ENCODE peak calls at places on chromosomes 4 and X, in six cellular contexts. F is stomach, K is H9, S is upper lobe of left lung, I is aorta, B is GM23248. G is an unnamed sample.

GRCh38 chrX:19889582-19890342 is 2.4 kb upstream of the SH3KBP1 start:
- DNase-seq in F (no peak), K (no peak), S (no peak), I (no peak), B (peak; percentile 70), G (no peak)

GRCh38 chrX:155262970-155263754 is 1.1 kb downstream of the RAB39B start:
- DNase-seq in F (no peak), K (no peak), S (no peak), I (no peak), B (peak; percentile 2), G (no peak)

GRCh38 chr4:41963105-41963504 is 18.5 kb upstream of the DCAF4L1 start:
- DNase-seq in F (no peak), K (no peak), S (no peak), I (no peak), B (peak; percentile 51), G (no peak)

GRCh38 chr4:91990726-91991125 is 313.0 kb upstream of the GRID2 start:
- DNase-seq in F (no peak), K (no peak), S (no peak), I (no peak), B (no peak), G (no peak)

GRCh38 chr4:10461091-10461849 is 4.0 kb upstream of the ZNF518B start:
- DNase-seq in F (peak; percentile 62), K (peak; percentile 77), S (peak; percentile 95), I (peak; percentile 67), B (peak; percentile 70), G (peak; percentile 67)

GRCh38 chr4:85102606-85103005 is 136.1 kb upstream of the WDFY3 start:
- DNase-seq in F (no peak), K (no peak), S (no peak), I (no peak), B (no peak), G (no peak)

GRCh38 chr4:122827258-122827887 is 742 bp downstream of the FGF2 start:
- DNase-seq in F (peak; percentile 26), K (no peak), S (peak; percentile 90), I (peak; percentile 65), B (peak; percentile 65), G (no peak)

GRCh38 chr4:109735566-109736454 is 5.9 kb upstream of the PLA2G12A start:
- DNase-seq in F (no peak), K (no peak), S (no peak), I (no peak), B (no peak), G (no peak)

GRCh38 chr4:145909331-145909730 is 29.3 kb downstream of the ZNF827 start:
- DNase-seq in F (peak; percentile 87), K (peak; percentile 90), S (no peak), I (no peak), B (peak; percentile 67), G (no peak)

GRCh38 chr4:77385124-77385969 is 220.3 kb upstream of the CXCL13 start:
- DNase-seq in F (peak; percentile 75), K (peak; percentile 74), S (no peak), I (peak; percentile 56), B (peak; percentile 77), G (peak; percentile 33)

GRCh38 chrX:10569946-10570345 is 50.4 kb downstream of the MID1 start:
- DNase-seq in F (no peak), K (no peak), S (no peak), I (no peak), B (peak; percentile 59), G (no peak)

GRCh38 chrX:118761950-118762725 is 34.7 kb downstream of the IL13RA1 start:
- DNase-seq in F (no peak), K (no peak), S (no peak), I (no peak), B (no peak), G (no peak)

GRCh38 chrX:46670316-46670715 is 88.6 kb downstream of the SLC9A7 start:
- DNase-seq in F (no peak), K (no peak), S (no peak), I (no peak), B (no peak), G (no peak)

GRCh38 chr4:37993806-37994205 is 33.6 kb downstream of the PTTG2 start:
- DNase-seq in F (no peak), K (no peak), S (peak; percentile 41), I (no peak), B (no peak), G (no peak)

GRCh38 chrX:38233891-38234807 is 13.5 kb upstream of the SRPX start:
- DNase-seq in F (no peak), K (no peak), S (no peak), I (no peak), B (peak; percentile 73), G (no peak)

GRCh38 chrX:111410451-111410850 is 1.5 kb downstream of the DCX start:
- DNase-seq in F (no peak), K (no peak), S (no peak), I (no peak), B (no peak), G (no peak)

GRCh38 chr4:18020145-18020670 is 1.3 kb downstream of the LCORL start:
- DNase-seq in F (no peak), K (peak; percentile 29), S (no peak), I (no peak), B (peak; percentile 45), G (no peak)

GRCh38 chr4:19309365-19309764 is 942.3 kb upstream of the SLIT2 start:
- DNase-seq in F (no peak), K (no peak), S (no peak), I (no peak), B (peak; percentile 67), G (no peak)

GRCh38 chrX:148203531-148203930 is 222.4 kb downstream of the FMR1NB start:
- DNase-seq in F (no peak), K (no peak), S (no peak), I (no peak), B (no peak), G (no peak)

GRCh38 chr4:169439244-169439643 is 168.5 kb upstream of the SH3RF1 start:
- DNase-seq in F (no peak), K (no peak), S (no peak), I (no peak), B (no peak), G (no peak)

GRCh38 chrX:112247714-112248113 is 165.1 kb upstream of the TRPC5 start:
- DNase-seq in F (no peak), K (no peak), S (no peak), I (no peak), B (no peak), G (no peak)

GRCh38 chrX:20523626-20524312 is 257.1 kb upstream of the RPS6KA3 start:
- DNase-seq in F (no peak), K (no peak), S (no peak), I (no peak), B (no peak), G (no peak)

GRCh38 chr4:107058828-107059227 is 22.7 kb upstream of the DKK2 start:
- DNase-seq in F (no peak), K (no peak), S (no peak), I (no peak), B (peak; percentile 63), G (no peak)

GRCh38 chr4:28600958-28601357 is 1740.3 kb downstream of the STIM2 start:
- DNase-seq in F (no peak), K (no peak), S (no peak), I (no peak), B (no peak), G (no peak)

GRCh38 chr4:67593741-67594175 is 35.2 kb downstream of the STAP1 start:
- DNase-seq in F (no peak), K (no peak), S (no peak), I (no peak), B (peak; percentile 79), G (no peak)

GRCh38 chr4:119317996-119318395 is 3.9 kb downstream of the FABP2 start:
- DNase-seq in F (no peak), K (no peak), S (no peak), I (no peak), B (no peak), G (no peak)

GRCh38 chr4:94653095-94653649 is 104.6 kb upstream of the BMPR1B start:
- DNase-seq in F (no peak), K (no peak), S (no peak), I (no peak), B (no peak), G (no peak)

DNA sequence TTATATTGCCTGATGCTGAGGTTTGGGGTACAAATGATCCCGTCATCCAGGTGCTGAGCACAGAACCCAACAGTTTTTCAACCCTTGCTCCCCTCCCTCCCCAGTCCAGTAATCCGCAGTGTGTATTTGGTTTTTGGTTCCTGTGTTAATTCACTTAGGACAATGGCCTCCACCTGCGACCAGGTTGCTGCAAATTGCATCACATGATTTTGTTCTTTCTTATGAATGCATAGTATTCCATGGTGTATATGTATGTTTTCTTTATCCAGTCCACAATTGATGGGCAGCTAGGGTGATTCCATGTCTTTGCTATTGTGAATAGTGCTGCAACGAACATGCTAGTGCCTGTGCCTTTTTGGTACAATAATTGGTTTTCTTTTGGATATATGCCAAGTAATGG is 25.4 kb downstream of the GABRQ start:
- DNase-seq in F (no peak), K (no peak), S (no peak), I (no peak), B (no peak), G (no peak)
- H3K9me3 ChIP-seq in F (no peaks in the 10 kb centered on the region), K (peaks cover 14% of the 10 kb centered on the region), S (peaks cover 6% of the 10 kb centered on the region), I (peaks cover 2% of the 10 kb centered on the region), B (no peaks in the 10 kb centered on the region), G (no peaks in the 10 kb centered on the region)

GRCh38 chr4:86810867-86811266 is 38.3 kb downstream of the SLC10A6 start:
- DNase-seq in F (no peak), K (no peak), S (no peak), I (no peak), B (no peak), G (no peak)

GRCh38 chr4:86815653-86816052 is 33.5 kb downstream of the SLC10A6 start:
- DNase-seq in F (no peak), K (no peak), S (no peak), I (no peak), B (no peak), G (no peak)

DNA sequence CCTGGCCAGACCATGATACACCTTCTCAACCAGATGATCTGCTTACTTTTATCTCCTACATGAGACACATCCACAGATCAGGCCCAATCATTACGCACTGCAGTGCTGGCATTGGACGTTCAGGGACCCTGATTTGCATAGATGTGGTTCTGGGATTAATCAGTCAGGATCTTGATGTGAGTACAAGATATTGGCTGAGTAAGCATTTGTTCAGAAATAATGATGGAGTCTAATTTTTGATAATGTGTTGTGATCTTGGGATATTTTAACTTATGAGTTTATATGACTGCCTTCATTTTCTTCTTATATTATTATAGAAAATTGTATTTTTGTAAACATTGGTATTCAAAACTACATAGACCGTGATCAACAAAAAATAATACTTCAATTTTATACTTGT is 39.4 kb downstream of the SLC10A6 start:
- DNase-seq in F (no peak), K (no peak), S (no peak), I (no peak), B (no peak), G (no peak)
- H3K9me3 ChIP-seq in F (no peaks in the 10 kb centered on the region), K (no peaks in the 10 kb centered on the region), S (no peaks in the 10 kb centered on the region), I (no peaks in the 10 kb centered on the region), B (no peaks in the 10 kb centered on the region), G (no peaks in the 10 kb centered on the region)

GRCh38 chrX:771536-771935 is 140.9 kb downstream of the SHOX start:
- DNase-seq in F (peak; percentile 7), K (no peak), S (no peak), I (no peak), B (no peak), G (no peak)
- H3K9me3 ChIP-seq in F (no peaks in the 10 kb centered on the region), K (no peaks in the 10 kb centered on the region), S (no peaks in the 10 kb centered on the region), I (no peaks in the 10 kb centered on the region), B (no peaks in the 10 kb centered on the region), G (no peaks in the 10 kb centered on the region)

DNA sequence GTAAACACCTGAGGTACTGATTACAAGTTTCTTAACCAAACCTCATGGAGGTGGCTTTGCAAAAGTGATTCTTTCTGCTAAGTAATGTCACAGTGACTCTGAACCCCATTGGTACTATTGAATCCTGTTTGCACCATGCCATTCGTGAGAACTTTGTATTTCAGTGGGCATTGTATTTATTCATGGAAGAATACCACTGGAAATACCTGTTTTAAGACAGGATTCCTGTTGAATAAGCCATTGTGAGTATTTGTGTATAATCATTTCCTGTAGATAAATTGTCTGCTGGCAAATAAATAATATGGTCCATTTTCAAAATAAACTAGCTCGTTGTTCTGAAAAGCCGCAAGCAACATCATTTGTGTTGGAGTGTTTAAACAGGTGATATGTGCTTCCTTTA is 136.4 kb upstream of the GUCY1A1 start:
- DNase-seq in F (no peak), K (no peak), S (no peak), I (no peak), B (no peak), G (no peak)
- H3K9me3 ChIP-seq in F (no peaks in the 10 kb centered on the region), K (no peaks in the 10 kb centered on the region), S (no peaks in the 10 kb centered on the region), I (no peaks in the 10 kb centered on the region), B (no peaks in the 10 kb centered on the region), G (no peaks in the 10 kb centered on the region)

G was measured in CD4-positive, alpha-beta T cell.